ENCODE peak calls at places on chromosome 7, in six cellular contexts. One of them, this sample, is unnamed.

GRCh38 chr7:53904355-53904754 is 637.8 kb upstream of the VSTM2A start:
- DNase-seq in H9: no peak
- DNase-seq in mesenchymal stem cell: no peak
- DNase-seq in IMR-90: no peak
- DNase-seq in mesendoderm: peak; percentile 42
- DNase-seq in H1: no peak
- DNase-seq in this sample: no peak

GRCh38 chr7:70693690-70694356 is 438.1 kb upstream of the GALNT17 start:
- DNase-seq in H9: peak; percentile 77
- DNase-seq in mesenchymal stem cell: peak; percentile 46
- DNase-seq in IMR-90: peak; percentile 44
- DNase-seq in mesendoderm: peak; percentile 83
- DNase-seq in H1: no peak
- DNase-seq in this sample: peak; percentile 68

GRCh38 chr7:73988197-73988596 is 39.8 kb upstream of the ELN start:
- DNase-seq in H9: no peak
- DNase-seq in mesenchymal stem cell: no peak
- DNase-seq in IMR-90: peak; percentile 21
- DNase-seq in mesendoderm: no peak
- DNase-seq in H1: no peak
- DNase-seq in this sample: no peak

GRCh38 chr7:158887594-158887993 is 31.2 kb downstream of the DYNC2I1 start:
- DNase-seq in H9: no peak
- DNase-seq in mesenchymal stem cell: no peak
- DNase-seq in IMR-90: no peak
- DNase-seq in mesendoderm: no peak
- DNase-seq in H1: no peak
- DNase-seq in this sample: no peak

GRCh38 chr7:36651404-36651803 is 72.9 kb downstream of the AOAH start:
- DNase-seq in H9: no peak
- DNase-seq in mesenchymal stem cell: peak; percentile 21
- DNase-seq in IMR-90: peak; percentile 84
- DNase-seq in mesendoderm: no peak
- DNase-seq in H1: no peak
- DNase-seq in this sample: no peak

GRCh38 chr7:50393547-50394252 is 56.5 kb downstream of the FIGNL1 start:
- DNase-seq in H9: no peak
- DNase-seq in mesenchymal stem cell: no peak
- DNase-seq in IMR-90: no peak
- DNase-seq in mesendoderm: no peak
- DNase-seq in H1: no peak
- DNase-seq in this sample: no peak

GRCh38 chr7:134444198-134444960 is 14.5 kb downstream of the AKR1B1 start:
- DNase-seq in H9: no peak
- DNase-seq in mesenchymal stem cell: no peak
- DNase-seq in IMR-90: no peak
- DNase-seq in mesendoderm: no peak
- DNase-seq in H1: no peak
- DNase-seq in this sample: no peak

GRCh38 chr7:9507281-9507680 is 1073.9 kb downstream of the NXPH1 start:
- DNase-seq in H9: no peak
- DNase-seq in mesenchymal stem cell: peak; percentile 64
- DNase-seq in IMR-90: no peak
- DNase-seq in mesendoderm: peak; percentile 11
- DNase-seq in H1: no peak
- DNase-seq in this sample: no peak

GRCh38 chr7:5354460-5355279 is 69.0 kb downstream of the TNRC18 start:
- DNase-seq in H9: peak; percentile 74
- DNase-seq in mesenchymal stem cell: peak; percentile 66
- DNase-seq in IMR-90: peak; percentile 43
- DNase-seq in mesendoderm: peak; percentile 76
- DNase-seq in H1: no peak
- DNase-seq in this sample: no peak

GRCh38 chr7:105016083-105017075 is 2.4 kb downstream of the KMT2E start:
- DNase-seq in H9: no peak
- DNase-seq in mesenchymal stem cell: no peak
- DNase-seq in IMR-90: peak; percentile 65
- DNase-seq in mesendoderm: peak; percentile 28
- DNase-seq in H1: no peak
- DNase-seq in this sample: no peak

GRCh38 chr7:55026086-55026790 is 7.4 kb downstream of the EGFR start:
- DNase-seq in H9: no peak
- DNase-seq in mesenchymal stem cell: peak; percentile 22
- DNase-seq in IMR-90: no peak
- DNase-seq in mesendoderm: no peak
- DNase-seq in H1: no peak
- DNase-seq in this sample: no peak

GRCh38 chr7:23443974-23444373 is 26.3 kb downstream of the IGF2BP3 start:
- DNase-seq in H9: no peak
- DNase-seq in mesenchymal stem cell: no peak
- DNase-seq in IMR-90: no peak
- DNase-seq in mesendoderm: no peak
- DNase-seq in H1: no peak
- DNase-seq in this sample: no peak

GRCh38 chr7:110129159-110129558 is 961.8 kb upstream of the LRRN3 start:
- DNase-seq in H9: no peak
- DNase-seq in mesenchymal stem cell: no peak
- DNase-seq in IMR-90: no peak
- DNase-seq in mesendoderm: no peak
- DNase-seq in H1: no peak
- DNase-seq in this sample: no peak

GRCh38 chr7:107559864-107560263 is 3.9 kb downstream of the COG5 start:
- DNase-seq in H9: no peak
- DNase-seq in mesenchymal stem cell: peak; percentile 55
- DNase-seq in IMR-90: peak; percentile 78
- DNase-seq in mesendoderm: peak; percentile 18
- DNase-seq in H1: no peak
- DNase-seq in this sample: no peak

GRCh38 chr7:54960517-54960916 is 58.3 kb upstream of the EGFR start:
- DNase-seq in H9: no peak
- DNase-seq in mesenchymal stem cell: no peak
- DNase-seq in IMR-90: peak; percentile 61
- DNase-seq in mesendoderm: peak; percentile 2
- DNase-seq in H1: no peak
- DNase-seq in this sample: no peak

GRCh38 chr7:77157446-77157845 is 35.0 kb downstream of the CCDC146 start:
- DNase-seq in H9: no peak
- DNase-seq in mesenchymal stem cell: no peak
- DNase-seq in IMR-90: no peak
- DNase-seq in mesendoderm: no peak
- DNase-seq in H1: no peak
- DNase-seq in this sample: no peak

GRCh38 chr7:155020996-155021395 is 18.1 kb upstream of the PAXIP1 start:
- DNase-seq in H9: peak; percentile 40
- DNase-seq in mesenchymal stem cell: no peak
- DNase-seq in IMR-90: no peak
- DNase-seq in mesendoderm: peak; percentile 60
- DNase-seq in H1: no peak
- DNase-seq in this sample: no peak

GRCh38 chr7:151139071-151139521 is 28.4 kb downstream of the GBX1 start:
- DNase-seq in H9: no peak
- DNase-seq in mesenchymal stem cell: no peak
- DNase-seq in IMR-90: no peak
- DNase-seq in mesendoderm: peak; percentile 37
- DNase-seq in H1: no peak
- DNase-seq in this sample: no peak

GRCh38 chr7:17941171-17941490 is 837 bp upstream of the SNX13 start:
- DNase-seq in H9: no peak
- DNase-seq in mesenchymal stem cell: peak; percentile 24
- DNase-seq in IMR-90: no peak
- DNase-seq in mesendoderm: peak; percentile 16
- DNase-seq in H1: no peak
- DNase-seq in this sample: no peak
- H2BK5ac ChIP-seq in H9: no peak overlapping the region
- H2BK5ac ChIP-seq in mesenchymal stem cell: no peak overlapping the region
- H2BK5ac ChIP-seq in IMR-90: no peak overlapping the region
- H2BK5ac ChIP-seq in mesendoderm: no peak overlapping the region
- H2BK5ac ChIP-seq in H1: no peak overlapping the region
- H2BK5ac ChIP-seq in this sample: no peak overlapping the region

GRCh38 chr7:28926871-28927597 is 31.1 kb downstream of the TRIL start:
- DNase-seq in H9: peak; percentile 67
- DNase-seq in mesenchymal stem cell: peak; percentile 82
- DNase-seq in IMR-90: peak; percentile 86
- DNase-seq in mesendoderm: peak; percentile 87
- DNase-seq in H1: no peak
- DNase-seq in this sample: peak; percentile 69
- H2BK15ac ChIP-seq in H9: no peak overlapping the region
- H2BK15ac ChIP-seq in mesenchymal stem cell: peak overlapping the region; percentile 26
- H2BK15ac ChIP-seq in IMR-90: no peak overlapping the region
- H2BK15ac ChIP-seq in mesendoderm: no peak overlapping the region
- H2BK15ac ChIP-seq in H1: no peak overlapping the region
- H2BK15ac ChIP-seq in this sample: no peak overlapping the region

GRCh38 chr7:44798649-44799275 is 2.3 kb downstream of the PPIA start:
- DNase-seq in H9: no peak
- DNase-seq in mesenchymal stem cell: no peak
- DNase-seq in IMR-90: no peak
- DNase-seq in mesendoderm: no peak
- DNase-seq in H1: no peak
- DNase-seq in this sample: no peak

GRCh38 chr7:44799939-44800338 is 3.5 kb downstream of the PPIA start:
- DNase-seq in H9: no peak
- DNase-seq in mesenchymal stem cell: no peak
- DNase-seq in IMR-90: no peak
- DNase-seq in mesendoderm: no peak
- DNase-seq in H1: no peak
- DNase-seq in this sample: no peak

GRCh38 chr7:44796504-44797328 is at the start of gene PPIA:
- DNase-seq in H9: peak; percentile 98
- DNase-seq in mesenchymal stem cell: peak; percentile 98
- DNase-seq in IMR-90: peak; percentile 98
- DNase-seq in mesendoderm: peak; percentile 99
- DNase-seq in H1: peak; percentile 94
- DNase-seq in this sample: peak; percentile 97

GRCh38 chr7:44796034-44796503 is 412 bp upstream of the PPIA start:
- DNase-seq in H9: no peak
- DNase-seq in mesenchymal stem cell: peak; percentile 66
- DNase-seq in IMR-90: peak; percentile 36
- DNase-seq in mesendoderm: peak; percentile 88
- DNase-seq in H1: peak; percentile 23
- DNase-seq in this sample: no peak

DNA sequence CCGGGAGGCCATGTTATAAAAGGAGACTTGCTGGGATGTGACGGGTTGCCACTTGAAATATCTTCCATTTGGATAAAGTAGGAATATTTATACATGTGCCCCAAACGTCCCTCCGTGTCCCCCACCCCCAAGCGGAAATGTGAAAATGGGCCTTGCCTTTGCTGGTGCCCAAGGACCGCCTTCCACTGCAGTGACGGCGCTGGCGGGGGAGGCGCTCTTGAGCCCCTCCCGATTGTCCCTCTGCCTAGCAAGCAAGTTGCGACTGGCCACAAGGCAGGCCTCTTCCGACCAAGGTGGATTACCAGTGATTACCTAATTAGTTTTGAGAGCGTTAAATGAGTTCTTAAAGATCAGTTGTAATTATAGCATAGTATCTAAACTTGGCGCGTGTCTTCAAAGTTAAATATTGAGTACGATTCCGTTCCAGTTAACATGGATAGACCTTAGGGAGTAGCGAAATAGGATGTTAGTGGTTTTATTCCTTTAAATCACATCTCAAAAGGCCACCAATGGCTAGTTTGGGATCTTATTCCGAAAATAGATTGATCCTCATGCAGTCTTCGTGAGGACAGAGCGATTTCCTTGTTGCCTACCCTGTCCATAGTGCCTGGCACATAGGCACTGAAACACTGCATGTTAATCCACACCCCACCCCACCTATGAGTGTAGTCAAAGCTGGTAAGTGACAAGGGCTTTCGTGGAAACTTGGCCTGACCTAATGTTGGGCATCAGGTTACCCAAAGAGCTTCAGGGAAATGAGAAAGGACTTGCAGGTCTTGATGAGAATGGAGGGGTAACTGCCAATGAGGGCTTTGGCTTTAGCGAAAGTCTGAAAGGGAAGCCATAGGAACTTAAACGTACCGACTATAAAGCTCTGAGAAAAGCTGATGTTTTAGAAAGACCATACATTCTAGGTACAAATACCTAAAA is 1.1 kb downstream of the PPIA start:
- DNase-seq in H9: peak; percentile 76
- DNase-seq in mesenchymal stem cell: peak; percentile 90
- DNase-seq in IMR-90: peak; percentile 84
- DNase-seq in mesendoderm: peak; percentile 91
- DNase-seq in H1: peak; percentile 58
- DNase-seq in this sample: peak; percentile 62
- H4K8ac ChIP-seq in H9: no peak overlapping the region
- H4K8ac ChIP-seq in mesenchymal stem cell: peak overlapping the region; percentile 97
- H4K8ac ChIP-seq in IMR-90: peak overlapping the region; percentile 83
- H4K8ac ChIP-seq in mesendoderm: no peak overlapping the region
- H4K8ac ChIP-seq in H1: peak overlapping the region; percentile 99
- H4K8ac ChIP-seq in this sample: peak overlapping the region; percentile 94

DNA sequence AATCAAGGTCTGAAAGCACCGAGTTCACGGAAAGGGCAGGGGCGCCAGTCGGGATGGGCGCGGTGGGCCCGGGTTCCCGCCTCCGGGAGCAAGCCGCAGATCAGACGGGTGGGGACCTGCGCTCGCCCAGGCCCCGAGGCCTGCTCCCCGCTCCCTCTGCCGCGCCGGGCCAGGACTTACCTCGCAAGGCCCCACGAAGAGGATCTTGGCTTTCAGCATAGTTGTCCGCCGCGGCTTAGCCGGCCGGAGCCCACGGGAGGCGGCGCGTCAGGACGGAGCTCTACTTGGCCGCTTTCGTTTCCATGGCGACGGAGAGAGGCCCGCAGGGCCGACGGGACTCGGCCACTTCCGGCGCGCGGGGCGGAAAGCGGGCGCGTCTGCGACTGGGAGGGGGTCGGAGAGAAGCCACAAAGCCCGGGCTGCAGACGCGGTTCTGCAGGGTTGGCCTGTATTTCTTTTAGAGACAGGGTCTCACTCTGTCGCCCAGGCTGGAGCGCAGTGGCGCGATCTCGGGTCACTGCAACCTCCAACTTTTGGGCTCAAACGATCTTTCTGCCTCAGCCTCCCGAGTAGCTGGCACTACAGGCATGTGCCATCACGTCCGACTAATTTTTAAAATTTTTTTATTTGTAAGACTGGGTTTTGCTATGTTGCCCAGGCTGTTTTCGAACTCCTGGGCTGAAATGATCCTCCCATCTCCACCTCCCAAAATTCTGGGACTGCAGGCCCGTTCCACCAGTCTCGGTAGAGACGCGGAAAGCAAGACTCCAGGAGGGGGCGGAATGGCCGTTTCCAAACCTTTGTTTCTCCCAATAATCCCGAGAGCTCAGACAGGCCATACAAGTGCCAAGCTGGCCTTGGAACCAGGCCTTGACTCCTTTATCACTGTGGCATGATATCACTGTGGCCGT is at the start of gene IFT22:
- DNase-seq in H9: peak; percentile 92
- DNase-seq in mesenchymal stem cell: peak; percentile 93
- DNase-seq in IMR-90: peak; percentile 85
- DNase-seq in mesendoderm: peak; percentile 96
- DNase-seq in H1: no peak
- DNase-seq in this sample: peak; percentile 92
- H2BK5ac ChIP-seq in H9: no peak within 1 kb of the TSS
- H2BK5ac ChIP-seq in mesenchymal stem cell: peak within 1 kb of the TSS; percentile 53
- H2BK5ac ChIP-seq in IMR-90: peak within 1 kb of the TSS; percentile 84
- H2BK5ac ChIP-seq in mesendoderm: no peak within 1 kb of the TSS
- H2BK5ac ChIP-seq in H1: peak within 1 kb of the TSS; percentile 88
- H2BK5ac ChIP-seq in this sample: peak within 1 kb of the TSS; percentile 77

GRCh38 chr7:124276005-124276606 is 243.2 kb upstream of the TMEM229A start:
- DNase-seq in H9: peak; percentile 68
- DNase-seq in mesenchymal stem cell: peak; percentile 10
- DNase-seq in IMR-90: peak; percentile 22
- DNase-seq in mesendoderm: peak; percentile 73
- DNase-seq in H1: peak; percentile 23
- DNase-seq in this sample: no peak
- H2BK15ac ChIP-seq in H9: no peak overlapping the region
- H2BK15ac ChIP-seq in mesenchymal stem cell: no peak overlapping the region
- H2BK15ac ChIP-seq in IMR-90: no peak overlapping the region
- H2BK15ac ChIP-seq in mesendoderm: peak overlapping the region; percentile 86
- H2BK15ac ChIP-seq in H1: no peak overlapping the region
- H2BK15ac ChIP-seq in this sample: no peak overlapping the region